ENCODE peak calls at places on chromosomes 12 and 14, in six cellular contexts. R is prostate gland; Z is breast epithelium; C is T47D; T is activated CD4-positive, alpha-beta T cell treated with anti-CD3 and anti-CD28 coated beads, Interleukin-2, amount 50 U/mL, for 4 hours; M is left ventricle myocardium inferior. F is an unnamed sample.

GRCh38 chr12:3418609-3419469 is 72.2 kb upstream of the PRMT8 start:
- DNase-seq in M (no peak), C (no peak), T (no peak), R (no peak), Z (no peak), F (no peak)

GRCh38 chr14:65879218-65880009 is 466.9 kb downstream of the FUT8 start:
- DNase-seq in T (no peak), C (no peak), M (no peak), Z (no peak), R (no peak), F (no peak)

GRCh38 chr14:36450550-36450949 is 69.5 kb downstream of the NKX2-1 start:
- DNase-seq in R (no peak), Z (no peak), C (peak), T (no peak), M (no peak), F (no peak)

GRCh38 chr14:61332658-61333029 is 11.3 kb downstream of the PRKCH start:
- DNase-seq in C (no peak), Z (no peak), T (no peak), M (no peak), R (no peak), F (no peak)

GRCh38 chr14:99595034-99595433 is 9.0 kb downstream of the CCDC85C start:
- DNase-seq in T (peak), R (no peak), Z (no peak), M (no peak), C (no peak), F (no peak)

GRCh38 chr14:56216631-56217379 is 98.6 kb downstream of the PELI2 start:
- DNase-seq in T (no peak), C (peak), Z (peak), R (no peak), M (peak), F (peak)

GRCh38 chr14:60161176-60162107 is 3.8 kb downstream of the DHRS7 start:
- DNase-seq in Z (no peak), T (no peak), R (peak), C (peak), M (no peak), F (no peak)

GRCh38 chr14:100144996-100145646 is 14.3 kb downstream of the DEGS2 start:
- DNase-seq in R (no peak), Z (no peak), T (no peak), M (no peak), C (no peak), F (peak)

GRCh38 chr14:100739306-100739705 is 12.6 kb downstream of the DLK1 start:
- DNase-seq in M (no peak), T (no peak), C (no peak), Z (no peak), R (no peak), F (no peak)

GRCh38 chr12:131604859-131605258 is 106.0 kb upstream of the SFSWAP start:
- DNase-seq in R (no peak), Z (no peak), C (no peak), M (no peak), T (no peak), F (no peak)

GRCh38 chr12:77742631-77743030 is 88.1 kb upstream of the NAV3 start:
- DNase-seq in M (no peak), Z (no peak), C (no peak), R (no peak), T (no peak), F (no peak)

GRCh38 chr12:124481257-124481750 is 86.1 kb downstream of the NCOR2 start:
- DNase-seq in R (no peak), T (no peak), M (peak), C (no peak), Z (no peak), F (no peak)

GRCh38 chr12:52280319-52280795 is 5.9 kb downstream of the KRT86 start:
- DNase-seq in Z (peak), C (peak), M (no peak), T (no peak), R (peak), F (no peak)

GRCh38 chr12:111942557-111942956 is 70.4 kb downstream of the TMEM116 start:
- DNase-seq in M (no peak), C (peak), Z (no peak), T (peak), R (no peak), F (no peak)

GRCh38 chr14:79044894-79045624 is 874.9 kb downstream of the NRXN3 start:
- DNase-seq in R (peak), C (no peak), T (no peak), M (no peak), Z (peak), F (no peak)

GRCh38 chr12:30796508-30796780 is 41.7 kb upstream of the CAPRIN2 start:
- DNase-seq in R (no peak), T (no peak), M (no peak), C (no peak), Z (no peak), F (peak)

GRCh38 chr12:6465467-6466183 is 4.9 kb downstream of the VAMP1 start:
- DNase-seq in R (peak), C (peak), T (no peak), Z (no peak), M (no peak), F (no peak)

GRCh38 chr12:131831021-131831571 is 2.9 kb downstream of the MMP17 start:
- DNase-seq in C (peak), M (no peak), T (peak), R (no peak), Z (no peak), F (no peak)

GRCh38 chr14:32426596-32427408 is 97.7 kb downstream of the AKAP6 start:
- DNase-seq in Z (no peak), C (no peak), M (no peak), T (no peak), R (no peak), F (no peak)

GRCh38 chr14:50340945-50341344 is 28.8 kb downstream of the DMAC2L start:
- DNase-seq in Z (no peak), T (no peak), C (no peak), R (no peak), M (no peak), F (no peak)

GRCh38 chr12:94266390-94266789 is 118.0 kb downstream of the PLXNC1 start:
- DNase-seq in Z (no peak), T (no peak), C (no peak), R (no peak), M (no peak), F (no peak)

GRCh38 chr12:110279976-110280783 is 867 bp upstream of the ATP2A2 start:
- DNase-seq in M (peak), Z (peak), C (peak), T (peak), R (peak), F (peak)

GRCh38 chr12:49462103-49462739 is 76.6 kb upstream of the KCNH3 start:
- DNase-seq in C (no peak), Z (no peak), R (no peak), T (no peak), M (peak), F (peak)

GRCh38 chr14:58942516-58942915 is 246.0 kb upstream of the DAAM1 start:
- DNase-seq in C (no peak), T (no peak), Z (no peak), M (no peak), R (no peak), F (no peak)

F was measured in left ventricle myocardium superior.